ENCODE peak calls at places on chromosomes 5 and 9, in five cellular contexts. T, J, A, W and Q are unnamed samples.
A peak's percentile ranks its signal among the peaks of the same experiment; 100 is the strongest.

GRCh38 chr9:79572891-79573696 is 1.3 kb downstream of the TLE4 start:
- DNase-seq in W (peak; percentile 51), A (peak; percentile 57), J (peak; percentile 59), T (peak; percentile 34), Q (peak; percentile 83)

GRCh38 chr5:167585184-167585583 is 706.3 kb upstream of the WWC1 start:
- DNase-seq in A (no peak), J (no peak), W (no peak), T (no peak), Q (no peak)

GRCh38 chr9:34246453-34246852 is 67.6 kb downstream of the UBAP1 start:
- DNase-seq in A (no peak), W (no peak), T (no peak), J (no peak), Q (no peak)

GRCh38 chr5:171295299-171295698 is 13.7 kb upstream of the TLX3 start:
- DNase-seq in J (no peak), T (no peak), A (no peak), W (no peak), Q (no peak)

GRCh38 chr9:134231330-134231745 is 67.0 kb upstream of the RNU6ATAC start:
- DNase-seq in J (no peak), T (no peak), W (no peak), A (no peak), Q (no peak)

GRCh38 chr9:126682928-126683697 is 69.4 kb downstream of the LMX1B start:
- DNase-seq in W (no peak), J (peak; percentile 51), T (no peak), A (no peak), Q (no peak)

GRCh38 chr5:170638454-170639220 is 134.8 kb downstream of the KCNIP1 start:
- DNase-seq in T (peak; percentile 60), A (peak; percentile 61), W (peak; percentile 74), J (peak; percentile 50), Q (no peak)

GRCh38 chr9:125600194-125600593 is 106.8 kb downstream of the MAPKAP1 start:
- DNase-seq in A (no peak), J (no peak), T (no peak), W (peak; percentile 39), Q (no peak)

GRCh38 chr5:170143710-170144109 is 38.0 kb downstream of the FOXI1 start:
- DNase-seq in T (no peak), W (no peak), A (no peak), J (no peak), Q (no peak)

GRCh38 chr9:26802921-26803320 is 89.7 kb downstream of the CAAP1 start:
- DNase-seq in W (no peak), J (no peak), A (no peak), T (no peak), Q (no peak)

GRCh38 chr9:129353697-129354336 is 175.8 kb upstream of the IER5L start:
- DNase-seq in T (no peak), J (no peak), W (no peak), A (no peak), Q (no peak)

GRCh38 chr9:89497181-89497963 is 541 bp downstream of the SEMA4D start:
- DNase-seq in W (peak; percentile 52), T (no peak), J (no peak), A (no peak), Q (peak; percentile 67)

GRCh38 chr5:151155777-151156731 is 1.5 kb downstream of the ANXA6 start:
- DNase-seq in W (no peak), A (peak; percentile 32), T (peak; percentile 31), J (no peak), Q (peak; percentile 66)

GRCh38 chr5:148179234-148179824 is 11.0 kb downstream of the SPINK14 start:
- DNase-seq in J (no peak), A (no peak), T (no peak), W (no peak), Q (no peak)

GRCh38 chr9:69919461-69920061 is 98.9 kb downstream of the CFAP95 start:
- DNase-seq in W (no peak), J (no peak), T (no peak), A (no peak), Q (no peak)

GRCh38 chr9:3906437-3907213 is 380.8 kb upstream of the RFX3 start:
- DNase-seq in W (no peak), J (no peak), T (no peak), A (no peak), Q (no peak)

GRCh38 chr9:116156621-116157314 is 3.2 kb downstream of the PAPPA start:
- DNase-seq in A (peak; percentile 63), T (peak; percentile 85), J (peak; percentile 76), W (peak; percentile 43), Q (peak; percentile 45)

GRCh38 chr5:38870595-38870994 is 24.8 kb downstream of the OSMR start:
- DNase-seq in T (no peak), W (no peak), J (no peak), A (no peak), Q (no peak)

GRCh38 chr5:55923873-55924500 is 70.8 kb downstream of the IL6ST start:
- DNase-seq in T (no peak), J (no peak), W (no peak), A (no peak), Q (no peak)

GRCh38 chr5:80620206-80620605 is 34.2 kb upstream of the MSH3 start:
- DNase-seq in T (no peak), J (no peak), W (no peak), A (no peak), Q (no peak)

GRCh38 chr9:121700165-121700830 is 48.9 kb downstream of the DAB2IP start:
- DNase-seq in A (peak; percentile 74), W (peak; percentile 85), T (peak; percentile 68), J (peak; percentile 72), Q (peak; percentile 82)

GRCh38 chr5:132901730-132902129 is 28.3 kb downstream of the LEAP2 start:
- DNase-seq in A (no peak), T (no peak), W (no peak), J (no peak), Q (no peak)

GRCh38 chr5:132901036-132901435 is 27.6 kb downstream of the LEAP2 start:
- DNase-seq in W (no peak), A (no peak), J (no peak), T (no peak), Q (no peak)

GRCh38 chr5:132907161-132907560 is 33.7 kb downstream of the LEAP2 start:
- DNase-seq in A (no peak), W (no peak), J (no peak), T (no peak), Q (no peak)

GRCh38 chr5:132909702-132910101 is 36.2 kb downstream of the LEAP2 start:
- DNase-seq in A (no peak), J (no peak), W (no peak), T (no peak), Q (no peak)

DNA sequence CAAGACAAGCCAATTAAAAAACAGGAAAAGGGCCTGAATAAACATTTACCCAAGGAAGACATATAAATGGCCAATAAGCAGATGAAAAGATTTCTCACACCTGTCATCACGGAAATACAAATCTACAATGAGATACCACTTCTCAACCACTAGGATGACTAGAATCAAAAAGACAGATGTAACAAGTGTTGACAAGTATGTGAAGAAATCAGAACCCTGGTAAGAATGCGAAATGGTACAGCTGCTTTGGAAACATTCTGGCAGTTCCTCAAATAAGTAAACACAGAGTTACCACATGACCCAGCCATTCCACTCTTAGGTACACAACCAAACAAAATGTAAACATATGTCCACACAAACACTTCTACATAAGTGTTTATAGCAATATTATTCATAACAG is 32.5 kb downstream of the LEAP2 start:
- DNase-seq in A (no peak), W (no peak), J (no peak), T (no peak), Q (no peak)
- TF ChIP-seq CTCF in A (no peak), W (no peak), J (peak; percentile 13), T (no peak), Q (no peak)

GRCh38 chr5:54311178-54311811 is 922 bp upstream of the ARL15 start:
- DNase-seq in A (no peak), W (no peak), J (no peak), T (no peak), Q (no peak)

GRCh38 chr5:54313311-54314270 is 3.2 kb upstream of the ARL15 start:
- DNase-seq in J (no peak), W (no peak), A (no peak), T (no peak), Q (no peak)

GRCh38 chr5:54317511-54318260 is 7.3 kb upstream of the ARL15 start:
- DNase-seq in A (no peak), J (no peak), W (no peak), T (no peak), Q (no peak)

GRCh38 chr5:54312499-54312898 is 2.1 kb upstream of the ARL15 start:
- DNase-seq in T (no peak), J (no peak), A (no peak), W (no peak), Q (no peak)

DNA sequence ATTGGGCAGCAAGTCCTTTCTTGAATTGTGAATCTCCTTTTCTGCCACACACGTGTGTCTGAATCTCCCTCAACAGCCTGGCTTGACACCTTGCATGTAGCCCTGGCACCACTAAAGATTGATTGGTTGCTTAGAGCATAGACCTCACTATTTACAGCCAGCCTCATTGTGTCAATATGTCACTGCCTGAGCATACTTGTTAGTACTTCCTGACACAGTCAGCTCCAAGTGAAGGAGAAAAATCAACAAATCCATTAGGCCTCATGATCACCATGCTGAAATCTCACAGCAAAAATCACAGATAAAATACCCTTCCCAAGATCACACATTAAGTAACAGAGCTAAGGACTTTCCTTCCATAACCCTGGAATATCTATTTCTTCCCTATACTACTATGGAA is 5.4 kb upstream of the ARL15 start:
- DNase-seq in T (no peak), W (no peak), J (no peak), A (no peak), Q (no peak)
- H3K27ac ChIP-seq in T (no peak overlapping the region), W (no peak overlapping the region), J (no peak overlapping the region), A (no peak overlapping the region), Q (no peak overlapping the region)

DNA sequence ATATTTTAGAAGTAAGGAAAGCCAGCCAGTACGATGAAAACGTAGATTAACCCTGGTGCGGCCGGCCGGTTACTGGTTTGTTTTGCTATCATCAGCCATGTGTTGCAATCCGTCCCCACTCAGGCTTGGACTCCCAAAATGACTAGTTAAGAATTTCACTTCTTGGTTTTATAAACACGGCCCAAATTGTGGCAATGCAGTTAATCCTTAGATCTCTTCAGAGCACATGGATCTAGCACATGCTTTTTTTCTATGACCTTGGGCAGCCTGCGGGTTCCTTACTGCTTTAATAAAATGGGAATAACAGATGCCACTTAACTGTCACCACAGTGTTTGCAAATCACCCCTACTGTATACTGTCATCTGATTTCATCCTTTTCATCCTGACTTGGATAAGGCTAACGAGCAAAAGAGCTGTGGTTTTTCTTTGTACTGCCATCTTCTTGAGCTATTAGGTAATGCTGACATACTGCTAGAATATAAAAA is 1.5 kb downstream of the NDFIP1 start:
- DNase-seq in A (no peak), W (no peak), J (no peak), T (peak; percentile 26), Q (no peak)
- TF ChIP-seq CTCF in A (peak; percentile 21), W (no peak), J (no peak), T (no peak), Q (no peak)

DNA sequence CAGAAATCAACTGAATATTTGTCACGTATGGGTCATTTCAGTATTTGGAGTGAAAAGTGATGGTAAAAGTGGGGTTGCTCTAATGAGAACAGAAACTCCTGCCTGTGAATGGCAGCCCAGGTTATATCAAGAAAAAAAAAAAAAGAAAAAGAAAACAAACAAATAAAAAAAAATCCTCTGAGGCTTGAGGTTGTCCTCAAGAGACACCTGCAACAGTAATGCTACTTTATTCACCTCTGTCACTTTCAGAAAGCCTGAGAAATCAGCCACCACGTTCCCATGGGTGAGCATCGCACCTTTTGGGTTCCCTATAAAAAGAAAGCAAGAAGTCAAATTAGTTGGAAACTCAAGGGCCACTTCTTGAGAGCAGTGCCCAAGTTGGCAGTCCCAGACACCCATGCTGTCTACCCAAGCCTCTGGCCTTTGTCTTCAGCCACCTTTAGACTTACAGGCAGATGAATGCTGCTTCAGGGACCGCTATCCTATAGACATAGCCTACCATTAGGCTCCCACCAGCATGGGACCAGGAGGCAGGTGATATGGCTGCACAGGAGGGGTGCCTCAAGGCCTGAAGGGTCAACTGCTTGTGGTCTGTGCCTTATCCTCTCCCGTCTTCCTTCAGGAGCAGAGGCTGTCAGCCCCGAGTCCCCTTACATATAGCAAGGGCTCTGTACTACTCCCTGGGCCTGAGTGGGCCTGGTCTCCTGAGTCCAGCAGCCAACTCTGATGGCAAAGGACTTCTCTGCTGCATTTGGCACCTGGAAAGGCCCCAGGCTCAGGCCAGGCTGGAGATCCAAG is 31.1 kb upstream of the MEIKIN start:
- DNase-seq in A (no peak), W (peak; percentile 10), J (no peak), T (no peak), Q (no peak)
- H3K27ac ChIP-seq in A (no peak overlapping the region), W (no peak overlapping the region), J (no peak overlapping the region), T (no peak overlapping the region), Q (no peak overlapping the region)